ENCODE peak calls at places on chromosomes 3 and 15, in four cellular contexts. One of them, this sample, is unnamed.

GRCh38 chr3:196486263-196486662 is 17.3 kb downstream of the RNF168 start:
- DNase-seq in neural progenitor cell: no peak
- DNase-seq in A549: no peak
- DNase-seq in lower lobe of right lung: no peak
- DNase-seq in this sample: no peak

GRCh38 chr15:56468271-56468912 is 3.5 kb upstream of the MNS1 start:
- DNase-seq in lower lobe of right lung: no peak
- DNase-seq in neural progenitor cell: no peak
- DNase-seq in A549: no peak
- DNase-seq in this sample: no peak

GRCh38 chr15:101045236-101045646 is 126.1 kb downstream of the LRRK1 start:
- DNase-seq in A549: no peak
- DNase-seq in neural progenitor cell: no peak
- DNase-seq in lower lobe of right lung: peak
- DNase-seq in this sample: peak

GRCh38 chr15:20368974-20369373 is 172.6 kb downstream of the GOLGA6L6 start:
- DNase-seq in A549: no peak
- DNase-seq in neural progenitor cell: no peak
- DNase-seq in lower lobe of right lung: no peak
- DNase-seq in this sample: no peak

GRCh38 chr15:98667521-98668179 is 19.3 kb downstream of the IGF1R start:
- DNase-seq in A549: no peak
- DNase-seq in neural progenitor cell: peak
- DNase-seq in lower lobe of right lung: no peak
- DNase-seq in this sample: no peak

GRCh38 chr3:43218156-43218555 is 68.2 kb upstream of the SNRK start:
- DNase-seq in A549: no peak
- DNase-seq in neural progenitor cell: no peak
- DNase-seq in lower lobe of right lung: no peak
- DNase-seq in this sample: no peak

GRCh38 chr3:5002174-5002870 is 23.1 kb downstream of the BHLHE40 start:
- DNase-seq in A549: no peak
- DNase-seq in neural progenitor cell: no peak
- DNase-seq in lower lobe of right lung: no peak
- DNase-seq in this sample: no peak

GRCh38 chr15:47431501-47431900 is 285.8 kb upstream of the SEMA6D start:
- DNase-seq in A549: no peak
- DNase-seq in neural progenitor cell: no peak
- DNase-seq in lower lobe of right lung: no peak
- DNase-seq in this sample: no peak

DNA sequence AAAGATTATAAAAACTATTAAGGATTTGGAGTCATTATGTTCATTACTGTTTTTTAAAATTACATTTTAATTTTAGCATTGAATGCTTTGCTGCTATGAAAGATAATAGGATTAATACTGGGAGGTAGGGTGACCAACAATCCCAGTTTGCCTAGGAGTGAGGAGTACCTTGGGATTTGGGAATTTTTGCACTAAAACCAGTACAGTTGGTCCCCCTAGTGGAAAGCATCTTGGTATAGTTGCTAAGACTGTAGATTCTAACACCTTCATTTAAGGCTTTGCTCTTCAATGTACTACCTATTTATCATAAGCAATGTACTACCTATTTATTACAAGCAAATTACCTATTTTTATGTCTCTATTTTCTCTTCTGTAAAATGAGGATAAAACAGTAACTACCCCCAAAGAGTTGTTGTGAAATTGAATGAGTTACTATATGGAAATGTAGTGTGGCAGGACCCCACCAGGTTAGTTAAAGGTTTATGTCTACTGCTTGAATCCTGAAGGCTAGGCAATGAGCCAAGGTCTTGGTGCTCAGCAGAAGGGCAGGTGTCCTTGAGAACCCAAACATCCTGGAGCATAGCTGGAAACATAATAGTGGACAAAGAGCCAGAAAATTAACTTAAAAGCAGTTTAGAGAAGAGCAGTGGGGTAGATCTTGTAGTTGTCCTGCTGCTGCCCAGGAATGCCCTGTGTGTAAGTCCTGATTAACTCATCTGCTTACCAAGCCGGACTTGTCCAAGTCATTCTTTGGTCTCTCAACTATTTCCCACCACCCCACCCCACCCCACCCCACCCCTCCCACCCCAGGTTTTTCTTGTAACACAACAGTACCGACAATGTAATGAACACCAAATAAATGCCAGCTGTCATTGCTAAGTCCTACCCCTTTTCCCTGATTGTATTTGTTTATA is 49.2 kb upstream of the NMD3 start:
- DNase-seq in A549: peak
- DNase-seq in lower lobe of right lung: no peak
- DNase-seq in neural progenitor cell: peak
- DNase-seq in this sample: no peak
- TF ChIP-seq CTCF in A549: no peak
- TF ChIP-seq CTCF in lower lobe of right lung: peak
- TF ChIP-seq CTCF in neural progenitor cell: peak
- TF ChIP-seq CTCF in this sample: peak

GRCh38 chr15:42313463-42313862 is 40.2 kb upstream of the TMEM87A start:
- DNase-seq in lower lobe of right lung: no peak
- DNase-seq in A549: no peak
- DNase-seq in neural progenitor cell: peak
- DNase-seq in this sample: peak
- TF ChIP-seq CTCF in lower lobe of right lung: no peak
- TF ChIP-seq CTCF in A549: no peak
- TF ChIP-seq CTCF in neural progenitor cell: no peak
- TF ChIP-seq CTCF in this sample: peak

DNA sequence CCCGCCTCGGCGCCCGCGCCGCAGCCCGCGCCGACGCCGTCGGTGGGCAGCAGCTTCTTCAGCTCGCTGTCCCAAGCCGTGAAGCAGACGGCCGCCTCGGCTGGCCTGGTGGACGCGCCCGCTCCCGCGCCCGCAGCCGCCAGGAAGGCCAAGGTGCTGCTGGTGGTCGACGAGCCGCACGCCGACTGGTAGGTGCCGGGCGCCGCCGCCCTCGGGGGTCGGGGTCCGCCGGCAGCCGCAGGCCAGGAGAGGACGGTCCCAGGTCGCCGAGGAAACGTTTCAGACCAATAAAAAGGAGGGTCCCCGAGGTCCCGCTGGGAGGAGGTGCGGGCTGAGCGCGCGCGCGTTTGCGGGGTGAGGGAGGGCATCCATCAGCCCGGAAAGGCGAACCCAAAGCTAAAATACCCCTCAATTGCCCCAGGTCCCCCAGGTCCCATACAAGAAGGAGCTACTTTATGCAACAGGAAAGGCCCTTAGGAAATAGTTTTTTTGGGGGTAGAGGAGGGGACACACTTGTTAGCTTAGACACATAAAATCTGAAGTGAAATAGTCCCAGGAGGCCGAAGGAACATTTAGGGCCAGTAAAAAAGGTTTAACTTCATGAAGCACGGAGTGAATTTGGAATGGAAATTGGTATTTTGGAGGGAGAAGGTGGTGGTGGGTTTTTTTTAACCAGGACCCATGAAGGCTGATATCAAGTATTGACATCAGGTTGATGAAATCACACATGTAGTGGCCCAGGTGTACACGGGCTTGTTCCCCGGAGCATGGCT is 739 bp downstream of the SYN2 start:
- DNase-seq in A549: no peak
- DNase-seq in lower lobe of right lung: peak
- DNase-seq in neural progenitor cell: no peak
- DNase-seq in this sample: peak
- TF ChIP-seq CTCF in A549: no peak
- TF ChIP-seq CTCF in lower lobe of right lung: no peak
- TF ChIP-seq CTCF in neural progenitor cell: no peak
- TF ChIP-seq CTCF in this sample: no peak

DNA sequence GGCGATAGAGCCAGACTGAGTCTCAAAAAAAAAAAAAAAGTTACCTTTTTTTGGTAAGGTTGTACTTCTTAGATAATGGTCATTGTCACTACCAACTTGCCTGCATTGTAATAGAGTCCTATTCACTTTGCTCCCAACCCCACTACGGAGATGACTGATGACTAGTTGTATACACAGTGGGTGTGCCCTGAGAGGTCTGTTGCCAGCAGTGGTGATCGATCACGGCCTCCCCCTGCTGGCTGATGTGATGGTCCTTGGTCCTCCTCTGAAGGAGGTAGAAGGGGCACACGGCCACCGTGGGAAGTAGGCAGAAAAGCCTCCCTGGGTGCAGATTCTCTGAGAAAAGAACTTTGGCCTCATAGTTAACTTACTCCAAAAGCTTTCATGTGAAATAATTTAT is 10.7 kb downstream of the GCNT3 start:
- DNase-seq in A549: peak
- DNase-seq in neural progenitor cell: peak
- DNase-seq in lower lobe of right lung: peak
- DNase-seq in this sample: peak
- TF ChIP-seq CTCF in A549: peak
- TF ChIP-seq CTCF in neural progenitor cell: peak
- TF ChIP-seq CTCF in lower lobe of right lung: no peak
- TF ChIP-seq CTCF in this sample: peak

GRCh38 chr3:114554716-114555115 is 260.9 kb downstream of the TIGIT start:
- DNase-seq in A549: no peak
- DNase-seq in neural progenitor cell: no peak
- DNase-seq in lower lobe of right lung: no peak
- DNase-seq in this sample: no peak
- TF ChIP-seq CTCF in A549: no peak
- TF ChIP-seq CTCF in neural progenitor cell: no peak
- TF ChIP-seq CTCF in lower lobe of right lung: no peak
- TF ChIP-seq CTCF in this sample: no peak

GRCh38 chr15:89475688-89476087 is 20.7 kb downstream of the RHCG start:
- DNase-seq in neural progenitor cell: peak
- DNase-seq in A549: no peak
- DNase-seq in lower lobe of right lung: no peak
- DNase-seq in this sample: no peak

GRCh38 chr15:89469331-89470107 is 26.9 kb downstream of the RHCG start:
- DNase-seq in A549: no peak
- DNase-seq in neural progenitor cell: peak
- DNase-seq in lower lobe of right lung: no peak
- DNase-seq in this sample: peak

GRCh38 chr15:89477411-89478242 is 18.8 kb downstream of the RHCG start:
- DNase-seq in lower lobe of right lung: no peak
- DNase-seq in A549: no peak
- DNase-seq in neural progenitor cell: no peak
- DNase-seq in this sample: no peak

DNA sequence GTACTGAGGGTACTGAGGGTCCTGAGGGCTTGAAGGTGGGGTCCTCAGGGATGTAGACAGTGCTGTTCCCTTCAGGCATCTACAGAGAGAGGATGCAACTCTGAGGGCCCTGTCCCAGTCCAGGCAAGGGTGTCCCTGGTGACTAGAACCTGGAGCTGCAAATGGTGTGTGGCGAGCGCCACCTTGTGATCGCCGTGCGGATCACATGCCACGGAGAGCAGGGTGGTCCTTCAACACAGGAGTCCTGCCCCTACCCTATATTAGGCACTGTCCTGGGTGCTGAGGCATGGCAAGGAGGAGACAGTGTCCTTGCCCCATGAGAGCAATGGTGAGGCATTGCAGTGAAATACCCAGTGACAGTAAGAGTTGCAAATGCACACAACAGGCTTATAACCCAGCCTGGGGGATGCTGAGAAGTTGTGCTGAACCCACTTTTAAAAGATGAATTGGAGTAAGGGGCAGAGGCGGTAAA is 23.6 kb downstream of the RHCG start:
- DNase-seq in neural progenitor cell: peak
- DNase-seq in A549: peak
- DNase-seq in lower lobe of right lung: no peak
- DNase-seq in this sample: peak
- TF ChIP-seq CTCF in neural progenitor cell: peak
- TF ChIP-seq CTCF in A549: peak
- TF ChIP-seq CTCF in lower lobe of right lung: peak
- TF ChIP-seq CTCF in this sample: peak

GRCh38 chr3:13879102-13879945 is 547 bp downstream of the WNT7A start:
- DNase-seq in neural progenitor cell: peak
- DNase-seq in A549: no peak
- DNase-seq in lower lobe of right lung: no peak
- DNase-seq in this sample: no peak

GRCh38 chr3:13879946-13880810 is at the start of gene WNT7A:
- DNase-seq in neural progenitor cell: peak
- DNase-seq in A549: peak
- DNase-seq in lower lobe of right lung: no peak
- DNase-seq in this sample: peak

GRCh38 chr3:13878711-13879101 is 1.2 kb downstream of the WNT7A start:
- DNase-seq in neural progenitor cell: peak
- DNase-seq in A549: no peak
- DNase-seq in lower lobe of right lung: no peak
- DNase-seq in this sample: peak

GRCh38 chr3:13881536-13882410 is 1.9 kb upstream of the WNT7A start:
- DNase-seq in lower lobe of right lung: no peak
- DNase-seq in neural progenitor cell: no peak
- DNase-seq in A549: no peak
- DNase-seq in this sample: no peak

DNA sequence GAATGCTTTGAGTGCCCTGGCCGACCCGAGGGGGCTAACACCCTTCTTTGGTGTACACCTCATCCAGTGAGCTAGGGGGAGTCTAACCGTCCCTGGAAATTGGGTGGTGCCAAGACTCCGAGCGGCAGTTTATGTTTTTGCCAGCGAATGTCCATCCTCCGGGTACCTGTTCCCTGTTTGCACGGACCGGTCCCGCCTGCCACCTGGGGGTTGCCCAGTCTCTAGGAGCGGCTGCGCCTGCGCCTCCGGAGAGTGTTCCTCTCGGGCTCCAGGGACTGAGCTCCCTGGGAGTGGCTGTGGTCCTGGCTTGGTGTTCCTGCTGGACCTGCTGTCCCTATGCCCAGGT is 913 bp upstream of the WNT7A start:
- DNase-seq in neural progenitor cell: no peak
- DNase-seq in A549: no peak
- DNase-seq in lower lobe of right lung: peak
- DNase-seq in this sample: no peak
- TF ChIP-seq CTCF in neural progenitor cell: no peak
- TF ChIP-seq CTCF in A549: no peak
- TF ChIP-seq CTCF in lower lobe of right lung: no peak
- TF ChIP-seq CTCF in this sample: no peak

GRCh38 chr3:134533493-134533892 is 47.6 kb downstream of the CEP63 start:
- DNase-seq in A549: no peak
- DNase-seq in neural progenitor cell: no peak
- DNase-seq in lower lobe of right lung: no peak
- DNase-seq in this sample: no peak

GRCh38 chr3:134536760-134537159 is 50.9 kb downstream of the CEP63 start:
- DNase-seq in lower lobe of right lung: no peak
- DNase-seq in neural progenitor cell: no peak
- DNase-seq in A549: no peak
- DNase-seq in this sample: no peak

GRCh38 chr3:134535186-134535974 is 49.5 kb downstream of the CEP63 start:
- DNase-seq in lower lobe of right lung: no peak
- DNase-seq in neural progenitor cell: no peak
- DNase-seq in A549: no peak
- DNase-seq in this sample: no peak
- TF ChIP-seq CTCF in lower lobe of right lung: no peak
- TF ChIP-seq CTCF in neural progenitor cell: no peak
- TF ChIP-seq CTCF in A549: no peak
- TF ChIP-seq CTCF in this sample: no peak